ENCODE peak calls at places on chromosomes 13 and 19, in seven cellular contexts. J is progenitor cell of endocrine pancreas, I is GM10248, B is GM12878, L is kidney epithelial cell, F is cardiac fibroblast, A is glutamatergic neuron. R is an unnamed sample.

GRCh38 chr19:1065606-1066109 is 1.3 kb upstream of the ARHGAP45 start:
- DNase-seq in J (no peak), I (no peak), A (no peak), F (no peak), B (no peak), L (peak; percentile 16), R (no peak)

GRCh38 chr19:54464044-54464623 is 556 bp upstream of the LENG9 start:
- DNase-seq in L (peak; percentile 94), J (peak; percentile 68), I (peak; percentile 85), F (peak; percentile 87), A (peak; percentile 81), B (peak; percentile 96), R (no peak)

GRCh38 chr13:37627428-37627827 is 28.9 kb upstream of the POSTN start:
- DNase-seq in I (no peak), J (no peak), B (no peak), F (no peak), L (no peak), A (no peak), R (no peak)

GRCh38 chr19:31390721-31391120 is 41.5 kb upstream of the TSHZ3 start:
- DNase-seq in A (no peak), B (no peak), J (no peak), L (no peak), I (no peak), F (no peak), R (no peak)

GRCh38 chr13:79837741-79838450 is 356.9 kb downstream of the NDFIP2 start:
- DNase-seq in A (no peak), J (no peak), B (no peak), L (peak; percentile 39), F (peak; percentile 16), I (no peak), R (peak; percentile 44)

GRCh38 chr19:18100710-18101109 is 3.1 kb downstream of the MAST3 start:
- DNase-seq in I (no peak), L (no peak), A (peak; percentile 68), F (no peak), B (no peak), J (no peak), R (no peak)

GRCh38 chr13:65926750-65927171 is 1303.4 kb downstream of the PCDH9 start:
- DNase-seq in A (peak; percentile 33), L (no peak), I (no peak), J (no peak), B (no peak), F (peak; percentile 39), R (no peak)

GRCh38 chr13:104571161-104571889 is 1505.1 kb upstream of the SLC10A2 start:
- DNase-seq in J (peak; percentile 56), A (peak; percentile 66), B (no peak), F (peak; percentile 85), L (peak; percentile 90), I (no peak), R (peak; percentile 60)

GRCh38 chr19:40279120-40279551 is 6.0 kb downstream of the AKT2 start:
- DNase-seq in J (no peak), I (no peak), A (no peak), F (peak; percentile 86), B (no peak), L (no peak), R (no peak)

GRCh38 chr19:42206871-42207755 is 10.4 kb downstream of the DEDD2 start:
- DNase-seq in B (no peak), I (no peak), J (no peak), L (no peak), F (no peak), A (no peak), R (no peak)

GRCh38 chr13:96768524-96768923 is 225.8 kb downstream of the OXGR1 start:
- DNase-seq in A (no peak), F (no peak), L (no peak), J (no peak), I (no peak), B (no peak), R (no peak)

GRCh38 chr13:95019886-95020285 is 281.4 kb downstream of the ABCC4 start:
- DNase-seq in I (no peak), L (no peak), A (no peak), B (no peak), F (no peak), J (no peak), R (no peak)

GRCh38 chr13:51451134-51451466 is 1.7 kb downstream of the INTS6 start:
- DNase-seq in I (no peak), F (no peak), A (no peak), J (no peak), B (no peak), L (no peak), R (no peak)

GRCh38 chr19:48258350-48258749 is 2.6 kb upstream of the CARD8 start:
- DNase-seq in F (peak; percentile 35), L (no peak), J (no peak), B (no peak), A (no peak), I (no peak), R (no peak)

GRCh38 chr19:44806271-44806670 is 2.6 kb upstream of the BCAM start:
- DNase-seq in I (no peak), B (no peak), F (no peak), J (no peak), L (no peak), A (no peak), R (no peak)

GRCh38 chr13:86909318-86909717 is 761.9 kb upstream of the SLITRK5 start:
- DNase-seq in I (no peak), B (no peak), L (no peak), F (no peak), J (no peak), A (no peak), R (no peak)

GRCh38 chr19:40217921-40218890 is at the start of gene TTC9B:
- DNase-seq in A (peak; percentile 71), F (peak; percentile 29), J (no peak), B (no peak), I (peak; percentile 67), L (no peak), R (no peak)

GRCh38 chr13:111370147-111370546 is 49.7 kb downstream of the TEX29 start:
- DNase-seq in I (no peak), J (no peak), F (no peak), L (no peak), A (no peak), B (no peak), R (no peak)

GRCh38 chr19:48498922-48499321 is 12.7 kb downstream of the LMTK3 start:
- DNase-seq in I (no peak), L (no peak), J (no peak), B (no peak), A (no peak), F (no peak), R (no peak)

GRCh38 chr13:95540848-95541247 is 11.7 kb upstream of the CLDN10 start:
- DNase-seq in B (no peak), F (no peak), J (no peak), I (no peak), A (no peak), L (no peak), R (no peak)

GRCh38 chr13:113002206-113002821 is 33.3 kb downstream of the MCF2L start:
- DNase-seq in F (no peak), I (no peak), A (no peak), B (no peak), J (no peak), L (no peak), R (no peak)

GRCh38 chr19:16442386-16443276 is 29.1 kb downstream of the EPS15L1 start:
- DNase-seq in A (no peak), J (no peak), B (no peak), L (no peak), I (no peak), F (no peak), R (no peak)

GRCh38 chr19:7376151-7376852 is 27.6 kb downstream of the ARHGEF18 start:
- DNase-seq in I (no peak), A (no peak), B (no peak), J (no peak), F (no peak), L (no peak), R (no peak)

GRCh38 chr13:92621985-92622384 is 604.6 kb upstream of the GPC6 start:
- DNase-seq in J (no peak), A (no peak), L (no peak), I (no peak), F (no peak), B (no peak), R (no peak)

DNA sequence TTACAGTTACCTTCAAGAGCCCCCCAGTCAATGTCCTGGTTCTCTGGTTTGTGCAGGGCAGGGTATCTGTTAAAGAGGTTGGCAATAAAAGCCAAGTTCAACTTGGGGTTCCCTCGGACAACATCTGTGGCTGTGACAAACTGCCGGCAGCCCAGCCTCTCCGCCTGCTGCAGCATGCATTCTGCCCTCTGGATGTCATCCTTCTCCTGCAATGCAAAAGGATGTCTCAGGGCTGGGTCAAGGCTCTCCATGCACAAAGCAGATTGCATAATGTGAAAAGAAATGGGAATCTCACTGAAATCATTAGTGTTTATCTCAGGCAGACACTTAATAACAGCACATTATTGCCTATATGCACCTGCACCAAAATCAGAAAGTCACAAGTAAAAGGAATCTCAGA is 35.1 kb downstream of the LCP1 start:
- DNase-seq in A (peak; percentile 51), B (no peak), L (no peak), F (peak; percentile 19), J (no peak), I (no peak), R (no peak)
- TF ChIP-seq CTCF in A (no peak), B (peak; percentile 25), L (peak; percentile 35), F (peak; percentile 49), J (peak; percentile 35), I (peak; percentile 7), R (peak; percentile 36)

GRCh38 chr13:70613295-70613694 is 505.0 kb upstream of the KLHL1 start:
- DNase-seq in F (no peak), I (no peak), L (no peak), A (no peak), J (no peak), B (no peak), R (no peak)
- TF ChIP-seq CTCF in F (no peak), I (no peak), L (peak; percentile 36), A (peak; percentile 64), J (peak; percentile 62), B (no peak), R (no peak)

GRCh38 chr19:51346742-51347141 is 4.8 kb upstream of the VSIG10L start:
- DNase-seq in A (no peak), L (no peak), I (no peak), F (no peak), J (no peak), B (no peak), R (no peak)
- TF ChIP-seq CTCF in A (no peak), L (no peak), I (no peak), F (no peak), J (no peak), B (no peak), R (no peak)

GRCh38 chr13:45361596-45362206 is 20.7 kb upstream of the TPT1 start:
- DNase-seq in B (no peak), F (no peak), I (no peak), J (no peak), A (no peak), L (peak; percentile 37), R (no peak)

GRCh38 chr13:45364876-45365557 is 24.0 kb upstream of the TPT1 start:
- DNase-seq in A (no peak), L (no peak), B (no peak), F (no peak), J (no peak), I (no peak), R (no peak)

GRCh38 chr13:45367358-45367757 is 26.4 kb upstream of the TPT1 start:
- DNase-seq in L (peak; percentile 97), F (peak; percentile 73), J (no peak), A (no peak), I (peak; percentile 87), B (peak; percentile 67), R (peak; percentile 66)

GRCh38 chr13:45365558-45365885 is 24.5 kb upstream of the TPT1 start:
- DNase-seq in L (no peak), I (no peak), F (no peak), J (no peak), A (no peak), B (no peak), R (no peak)

GRCh38 chr13:45362939-45363338 is 22.0 kb upstream of the TPT1 start:
- DNase-seq in A (no peak), F (no peak), I (no peak), J (no peak), L (no peak), B (no peak), R (no peak)
- TF ChIP-seq CTCF in A (no peak), F (no peak), I (no peak), J (no peak), L (peak; percentile 1), B (no peak), R (no peak)